ENCODE peak calls at places on chromosomes 4 and X, in seven cellular contexts. One of them, this sample, is unnamed.

GRCh38 chr4:124846306-124846705 is 133.8 kb upstream of the ANKRD50 start:
- DNase-seq in uterus: no peak
- DNase-seq in Peyer's patch: no peak
- DNase-seq in right lobe of liver: no peak
- DNase-seq in WERI-Rb-1: peak
- DNase-seq in pancreas: no peak
- DNase-seq in body of pancreas: no peak
- DNase-seq in this sample: no peak

GRCh38 chr4:38837849-38838248 is 18.8 kb downstream of the TLR6 start:
- DNase-seq in uterus: no peak
- DNase-seq in Peyer's patch: no peak
- DNase-seq in right lobe of liver: no peak
- DNase-seq in WERI-Rb-1: no peak
- DNase-seq in pancreas: no peak
- DNase-seq in body of pancreas: no peak
- DNase-seq in this sample: no peak

GRCh38 chr4:188197566-188197965 is 58.3 kb downstream of the TRIML1 start:
- DNase-seq in uterus: no peak
- DNase-seq in Peyer's patch: no peak
- DNase-seq in right lobe of liver: no peak
- DNase-seq in WERI-Rb-1: no peak
- DNase-seq in pancreas: no peak
- DNase-seq in body of pancreas: no peak
- DNase-seq in this sample: no peak

GRCh38 chr4:72112514-72113156 is 80.8 kb downstream of the NPFFR2 start:
- DNase-seq in uterus: no peak
- DNase-seq in Peyer's patch: no peak
- DNase-seq in right lobe of liver: no peak
- DNase-seq in WERI-Rb-1: no peak
- DNase-seq in pancreas: no peak
- DNase-seq in body of pancreas: no peak
- DNase-seq in this sample: no peak

GRCh38 chr4:159455675-159456235 is 352.9 kb downstream of the RAPGEF2 start:
- DNase-seq in uterus: no peak
- DNase-seq in Peyer's patch: no peak
- DNase-seq in right lobe of liver: no peak
- DNase-seq in WERI-Rb-1: peak
- DNase-seq in pancreas: no peak
- DNase-seq in body of pancreas: no peak
- DNase-seq in this sample: peak

GRCh38 chrX:38595801-38596200 is 34.5 kb downstream of the TSPAN7 start:
- DNase-seq in uterus: no peak
- DNase-seq in Peyer's patch: no peak
- DNase-seq in right lobe of liver: no peak
- DNase-seq in WERI-Rb-1: no peak
- DNase-seq in pancreas: no peak
- DNase-seq in body of pancreas: no peak
- DNase-seq in this sample: no peak

GRCh38 chr4:4419896-4420295 is 33.0 kb downstream of the NSG1 start:
- DNase-seq in uterus: peak
- DNase-seq in Peyer's patch: no peak
- DNase-seq in right lobe of liver: peak
- DNase-seq in WERI-Rb-1: no peak
- DNase-seq in pancreas: no peak
- DNase-seq in body of pancreas: no peak
- DNase-seq in this sample: no peak

GRCh38 chr4:55008166-55009056 is 117.0 kb downstream of the KDR start:
- DNase-seq in uterus: no peak
- DNase-seq in Peyer's patch: no peak
- DNase-seq in right lobe of liver: no peak
- DNase-seq in WERI-Rb-1: peak
- DNase-seq in pancreas: no peak
- DNase-seq in body of pancreas: no peak
- DNase-seq in this sample: no peak

GRCh38 chr4:125979868-125980412 is 665.2 kb downstream of the FAT4 start:
- DNase-seq in uterus: no peak
- DNase-seq in Peyer's patch: no peak
- DNase-seq in right lobe of liver: no peak
- DNase-seq in WERI-Rb-1: no peak
- DNase-seq in pancreas: no peak
- DNase-seq in body of pancreas: no peak
- DNase-seq in this sample: no peak

GRCh38 chrX:131675596-131676194 is 131.8 kb downstream of the OR13H1 start:
- DNase-seq in uterus: no peak
- DNase-seq in Peyer's patch: no peak
- DNase-seq in right lobe of liver: no peak
- DNase-seq in WERI-Rb-1: peak
- DNase-seq in pancreas: no peak
- DNase-seq in body of pancreas: no peak
- DNase-seq in this sample: peak

GRCh38 chr4:86387013-86387412 is 27.2 kb upstream of the MAPK10 start:
- DNase-seq in uterus: no peak
- DNase-seq in Peyer's patch: no peak
- DNase-seq in right lobe of liver: no peak
- DNase-seq in WERI-Rb-1: no peak
- DNase-seq in pancreas: no peak
- DNase-seq in body of pancreas: no peak
- DNase-seq in this sample: no peak

GRCh38 chr4:76035146-76035545 is 724 bp downstream of the CXCL11 start:
- DNase-seq in uterus: no peak
- DNase-seq in Peyer's patch: no peak
- DNase-seq in right lobe of liver: no peak
- DNase-seq in WERI-Rb-1: peak
- DNase-seq in pancreas: no peak
- DNase-seq in body of pancreas: no peak
- DNase-seq in this sample: no peak

GRCh38 chr4:20178902-20179576 is 72.7 kb upstream of the SLIT2 start:
- DNase-seq in uterus: no peak
- DNase-seq in Peyer's patch: no peak
- DNase-seq in right lobe of liver: no peak
- DNase-seq in WERI-Rb-1: no peak
- DNase-seq in pancreas: peak
- DNase-seq in body of pancreas: no peak
- DNase-seq in this sample: no peak

GRCh38 chr4:106258145-106259045 is 57.6 kb downstream of the TBCK start:
- DNase-seq in uterus: no peak
- DNase-seq in Peyer's patch: no peak
- DNase-seq in right lobe of liver: no peak
- DNase-seq in WERI-Rb-1: no peak
- DNase-seq in pancreas: no peak
- DNase-seq in body of pancreas: no peak
- DNase-seq in this sample: no peak

GRCh38 chr4:72706633-72707032 is 137.6 kb upstream of the ADAMTS3 start:
- DNase-seq in uterus: no peak
- DNase-seq in Peyer's patch: no peak
- DNase-seq in right lobe of liver: no peak
- DNase-seq in WERI-Rb-1: no peak
- DNase-seq in pancreas: no peak
- DNase-seq in body of pancreas: no peak
- DNase-seq in this sample: no peak

GRCh38 chr4:73603854-73604584 is 16.2 kb downstream of the RASSF6 start:
- DNase-seq in uterus: no peak
- DNase-seq in Peyer's patch: no peak
- DNase-seq in right lobe of liver: no peak
- DNase-seq in WERI-Rb-1: no peak
- DNase-seq in pancreas: no peak
- DNase-seq in body of pancreas: no peak
- DNase-seq in this sample: no peak

GRCh38 chr4:53682196-53682595 is 90.9 kb upstream of the LNX1 start:
- DNase-seq in uterus: no peak
- DNase-seq in Peyer's patch: no peak
- DNase-seq in right lobe of liver: no peak
- DNase-seq in WERI-Rb-1: no peak
- DNase-seq in pancreas: no peak
- DNase-seq in body of pancreas: no peak
- DNase-seq in this sample: no peak

GRCh38 chr4:151651496-151651895 is 109.3 kb downstream of the GATB start:
- DNase-seq in uterus: no peak
- DNase-seq in Peyer's patch: no peak
- DNase-seq in right lobe of liver: no peak
- DNase-seq in WERI-Rb-1: no peak
- DNase-seq in pancreas: no peak
- DNase-seq in body of pancreas: no peak
- DNase-seq in this sample: no peak

GRCh38 chr4:110135523-110135922 is 62.9 kb downstream of the ELOVL6 start:
- DNase-seq in uterus: no peak
- DNase-seq in Peyer's patch: no peak
- DNase-seq in right lobe of liver: no peak
- DNase-seq in WERI-Rb-1: no peak
- DNase-seq in pancreas: no peak
- DNase-seq in body of pancreas: no peak
- DNase-seq in this sample: no peak

GRCh38 chr4:76585897-76586360 is 150.9 kb downstream of the SHROOM3 start:
- DNase-seq in uterus: peak
- DNase-seq in Peyer's patch: peak
- DNase-seq in right lobe of liver: peak
- DNase-seq in WERI-Rb-1: no peak
- DNase-seq in pancreas: peak
- DNase-seq in body of pancreas: peak
- DNase-seq in this sample: peak

GRCh38 chr4:5758741-5759140 is 47.7 kb downstream of the EVC start:
- DNase-seq in uterus: no peak
- DNase-seq in Peyer's patch: no peak
- DNase-seq in right lobe of liver: no peak
- DNase-seq in WERI-Rb-1: no peak
- DNase-seq in pancreas: no peak
- DNase-seq in body of pancreas: no peak
- DNase-seq in this sample: no peak

GRCh38 chrX:107440692-107441091 is 8.8 kb upstream of the FRMPD3 start:
- DNase-seq in uterus: no peak
- DNase-seq in Peyer's patch: no peak
- DNase-seq in right lobe of liver: no peak
- DNase-seq in WERI-Rb-1: no peak
- DNase-seq in pancreas: no peak
- DNase-seq in body of pancreas: no peak
- DNase-seq in this sample: no peak

DNA sequence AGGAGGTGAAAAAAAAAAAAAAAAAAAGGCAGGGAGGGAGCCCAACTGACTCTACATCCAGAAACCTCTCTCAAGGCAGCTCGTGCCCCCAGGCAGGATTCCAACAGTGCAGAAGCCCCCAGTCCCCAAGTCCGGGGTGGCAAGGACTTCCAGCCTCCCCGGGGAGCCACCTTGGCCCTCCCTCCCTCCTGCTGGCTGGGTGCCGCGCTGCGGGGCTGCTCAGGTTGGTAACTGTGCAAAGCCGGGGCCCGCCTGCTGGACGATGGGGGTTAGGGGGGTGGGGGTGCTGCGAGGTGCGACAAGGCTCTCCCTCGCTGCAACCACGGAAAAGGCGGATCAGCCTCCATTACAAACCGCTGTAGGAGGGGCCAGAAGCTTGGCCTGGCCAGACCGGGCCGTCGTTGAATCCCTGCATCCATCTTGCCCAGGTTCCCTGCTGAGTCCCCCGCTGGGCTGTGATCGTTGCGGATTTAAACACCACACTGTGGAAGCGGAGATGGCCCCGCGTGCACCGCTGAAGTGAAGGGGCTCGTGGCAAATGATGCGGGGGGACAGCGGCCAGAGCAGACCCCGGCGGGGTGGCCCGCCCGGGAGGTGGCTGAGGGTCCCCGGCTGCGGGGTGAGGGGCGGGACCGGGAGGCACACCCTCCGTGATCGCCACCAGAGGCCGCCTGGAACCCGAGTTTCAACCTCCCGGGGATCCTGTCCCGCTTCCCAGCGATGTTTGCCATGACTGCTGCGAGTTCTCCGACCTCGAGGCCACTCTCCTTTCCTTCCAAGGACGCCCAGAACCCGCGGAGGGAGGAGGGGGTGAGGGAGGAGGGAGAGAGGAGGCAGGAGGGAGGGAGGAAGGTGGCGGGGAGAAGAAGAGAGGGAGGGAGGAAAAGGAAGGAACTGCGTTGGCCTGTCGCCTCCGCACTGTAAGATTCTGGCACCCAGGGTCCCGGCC is 58.0 kb upstream of the DDX3X start:
- DNase-seq in uterus: peak
- DNase-seq in Peyer's patch: peak
- DNase-seq in right lobe of liver: peak
- DNase-seq in WERI-Rb-1: peak
- DNase-seq in pancreas: peak
- DNase-seq in body of pancreas: peak
- DNase-seq in this sample: peak
- TF ChIP-seq CTCF in uterus: peak
- TF ChIP-seq CTCF in Peyer's patch: peak
- TF ChIP-seq CTCF in right lobe of liver: peak
- TF ChIP-seq CTCF in WERI-Rb-1: peak
- TF ChIP-seq CTCF in pancreas: no peak
- TF ChIP-seq CTCF in body of pancreas: peak
- TF ChIP-seq CTCF in this sample: peak

GRCh38 chr4:157217708-157218107 is 2.8 kb upstream of the GRIA2 start:
- DNase-seq in uterus: no peak
- DNase-seq in Peyer's patch: no peak
- DNase-seq in right lobe of liver: no peak
- DNase-seq in WERI-Rb-1: no peak
- DNase-seq in pancreas: no peak
- DNase-seq in body of pancreas: no peak
- DNase-seq in this sample: no peak
- TF ChIP-seq CTCF in uterus: no peak
- TF ChIP-seq CTCF in Peyer's patch: no peak
- TF ChIP-seq CTCF in right lobe of liver: peak
- TF ChIP-seq CTCF in WERI-Rb-1: peak
- TF ChIP-seq CTCF in pancreas: peak
- TF ChIP-seq CTCF in body of pancreas: peak
- TF ChIP-seq CTCF in this sample: peak

DNA sequence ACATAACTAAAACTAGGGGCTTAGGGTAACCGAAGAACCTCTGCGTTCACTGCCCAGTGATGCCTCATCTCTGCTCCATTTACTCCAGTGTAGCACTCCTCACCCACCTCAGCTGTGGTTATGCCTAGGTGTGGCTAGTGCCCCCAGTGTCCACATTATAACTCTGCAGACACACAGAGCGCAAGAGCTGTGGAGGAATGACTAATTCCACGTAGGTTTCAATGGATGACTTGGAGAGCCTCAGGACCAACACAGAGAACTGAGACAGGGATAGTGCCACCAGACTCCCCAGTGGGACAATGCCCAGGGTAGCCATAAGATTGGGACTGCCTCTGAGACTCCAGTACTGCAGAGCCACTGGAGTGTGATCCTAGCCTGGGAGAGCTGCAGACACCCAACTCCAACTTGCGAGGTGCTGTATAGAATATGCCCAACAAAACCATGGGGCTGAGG is 542.4 kb upstream of the DIPK2B start:
- DNase-seq in uterus: no peak
- DNase-seq in Peyer's patch: no peak
- DNase-seq in right lobe of liver: no peak
- DNase-seq in WERI-Rb-1: peak
- DNase-seq in pancreas: no peak
- DNase-seq in body of pancreas: no peak
- DNase-seq in this sample: no peak
- TF ChIP-seq CTCF in uterus: no peak
- TF ChIP-seq CTCF in Peyer's patch: no peak
- TF ChIP-seq CTCF in right lobe of liver: no peak
- TF ChIP-seq CTCF in WERI-Rb-1: peak
- TF ChIP-seq CTCF in pancreas: no peak
- TF ChIP-seq CTCF in body of pancreas: no peak
- TF ChIP-seq CTCF in this sample: no peak

DNA sequence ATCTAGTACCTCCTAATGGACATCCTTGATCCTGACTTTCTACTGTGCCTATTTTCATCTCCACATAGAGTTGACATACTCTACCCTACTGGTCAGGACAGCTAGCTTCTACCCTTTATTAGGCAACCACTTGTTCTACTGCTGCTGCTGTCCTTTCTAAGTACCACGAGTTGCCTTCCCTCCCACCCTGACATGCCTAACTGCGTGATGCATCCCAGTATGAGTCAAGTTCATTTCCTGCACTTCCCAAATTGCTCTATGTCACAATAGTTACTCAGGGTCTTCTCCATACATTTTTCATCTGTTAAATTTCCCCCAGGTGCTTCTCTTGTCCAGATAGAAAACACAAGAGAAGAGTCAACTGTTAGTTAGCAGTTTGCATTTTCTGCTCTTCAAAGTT is 133.4 kb downstream of the TBC1D19 start:
- DNase-seq in uterus: no peak
- DNase-seq in Peyer's patch: no peak
- DNase-seq in right lobe of liver: no peak
- DNase-seq in WERI-Rb-1: no peak
- DNase-seq in pancreas: no peak
- DNase-seq in body of pancreas: no peak
- DNase-seq in this sample: no peak
- TF ChIP-seq CTCF in uterus: no peak
- TF ChIP-seq CTCF in Peyer's patch: no peak
- TF ChIP-seq CTCF in right lobe of liver: no peak
- TF ChIP-seq CTCF in WERI-Rb-1: no peak
- TF ChIP-seq CTCF in pancreas: no peak
- TF ChIP-seq CTCF in body of pancreas: no peak
- TF ChIP-seq CTCF in this sample: no peak

This sample was measured in nephron progenitor cell.